ENCODE peak calls at places on chromosome 1, in five cellular contexts. S, M, B, K and E are unnamed samples.
A peak's percentile ranks its signal among the peaks of the same experiment; 100 is the strongest.

GRCh38 chr1:3433076-3433475 is 21.4 kb upstream of the ARHGEF16 start:
- DNase-seq in S (no peak), M (no peak), B (no peak), K (no peak), E (no peak)

GRCh38 chr1:7687411-7687810 is 83.7 kb upstream of the VAMP3 start:
- DNase-seq in S (no peak), M (no peak), B (no peak), K (no peak), E (no peak)

GRCh38 chr1:218496561-218496960 is 151.4 kb downstream of the TGFB2 start:
- DNase-seq in S (no peak), M (peak; percentile 87), B (no peak), K (peak; percentile 100), E (no peak)

GRCh38 chr1:244173765-244174164 is 122.7 kb downstream of the ZBTB18 start:
- DNase-seq in S (no peak), M (no peak), B (no peak), K (no peak), E (peak; percentile 34)

GRCh38 chr1:205353612-205354011 is 3.1 kb downstream of the KLHDC8A start:
- DNase-seq in S (no peak), M (no peak), B (no peak), K (no peak), E (no peak)

GRCh38 chr1:170213598-170213997 is 67.8 kb downstream of the NTMT2 start:
- DNase-seq in S (no peak), M (no peak), B (no peak), K (no peak), E (no peak)

GRCh38 chr1:234069760-234070159 is 165.3 kb downstream of the SLC35F3 start:
- DNase-seq in S (no peak), M (no peak), B (no peak), K (no peak), E (peak; percentile 73)

GRCh38 chr1:245484176-245484575 is 329.4 kb downstream of the KIF26B start:
- DNase-seq in S (no peak), M (no peak), B (no peak), K (no peak), E (no peak)

GRCh38 chr1:160834945-160835565 is 27.6 kb downstream of the CD244 start:
- DNase-seq in S (no peak), M (peak; percentile 36), B (no peak), K (peak; percentile 32), E (no peak)

GRCh38 chr1:198072177-198072576 is 84.6 kb upstream of the NEK7 start:
- DNase-seq in S (no peak), M (peak; percentile 37), B (no peak), K (peak; percentile 11), E (no peak)

GRCh38 chr1:93814059-93814794 is 64.8 kb downstream of the DNTTIP2 start:
- DNase-seq in S (no peak), M (peak; percentile 89), B (peak; percentile 62), K (peak; percentile 88), E (peak; percentile 79)

GRCh38 chr1:78511334-78511733 is 20.6 kb downstream of the PTGFR start:
- DNase-seq in S (no peak), M (no peak), B (no peak), K (no peak), E (no peak)

GRCh38 chr1:230867903-230868735 is at the start of gene C1orf198:
- DNase-seq in S (peak; percentile 65), M (peak; percentile 60), B (peak; percentile 80), K (no peak), E (peak; percentile 59)